ENCODE peak calls at places on chromosomes 7 and 10, in nine cellular contexts. I is NB4, H is HepG2, B is GM12878, G is endothelial cell of umbilical vein, U is HCT116, N is A549, O is SK-N-SH, K is H1. P is an unnamed sample.

GRCh38 chr7:17495655-17496396 is 197.4 kb downstream of the AHR start:
- DNase-seq in I (no peak), H (no peak), B (no peak), G (no peak), U (no peak), N (no peak), O (no peak), K (no peak), P (no peak)

GRCh38 chr7:113880467-113881040 is 38.3 kb downstream of the PPP1R3A start:
- DNase-seq in I (no peak), H (no peak), B (no peak), G (no peak), U (no peak), N (no peak), O (no peak), K (no peak), P (no peak)

GRCh38 chr10:121851791-121852190 is 76.0 kb downstream of the ATE1 start:
- DNase-seq in I (no peak), H (no peak), B (no peak), G (no peak), U (no peak), N (no peak), O (no peak), K (no peak), P (no peak)

GRCh38 chr7:44280993-44281721 is 44.2 kb downstream of the CAMK2B start:
- DNase-seq in I (no peak), H (no peak), B (no peak), G (no peak), U (no peak), N (no peak), O (peak; percentile 28), K (peak; percentile 42), P (no peak)

GRCh38 chr7:105210721-105211205 is 178.0 kb downstream of the SRPK2 start:
- DNase-seq in I (no peak), H (no peak), B (peak; percentile 66), G (peak; percentile 72), U (no peak), N (no peak), O (no peak), K (no peak), P (no peak)

GRCh38 chr7:521221-522070 is 1.8 kb upstream of the PDGFA start:
- DNase-seq in I (no peak), H (no peak), B (no peak), G (peak; percentile 29), U (no peak), N (peak; percentile 55), O (peak; percentile 71), K (peak; percentile 70), P (peak; percentile 71)

GRCh38 chr10:76433161-76434005 is 1002.0 kb downstream of the LRMDA start:
- DNase-seq in I (no peak), H (peak; percentile 9), B (no peak), G (no peak), U (no peak), N (no peak), O (peak; percentile 30), K (no peak), P (no peak)

GRCh38 chr10:61477469-61477868 is 24.3 kb upstream of the TMEM26 start:
- DNase-seq in I (no peak), H (no peak), B (no peak), G (no peak), U (no peak), N (no peak), O (no peak), K (no peak), P (no peak)

GRCh38 chr7:28125381-28126046 is 55.1 kb downstream of the JAZF1 start:
- DNase-seq in I (no peak), H (no peak), B (no peak), G (no peak), U (no peak), N (no peak), O (no peak), K (no peak), P (no peak)

GRCh38 chr7:25968205-25968993 is 183.6 kb upstream of the NFE2L3 start:
- DNase-seq in I (no peak), H (no peak), B (peak; percentile 98), G (no peak), U (no peak), N (no peak), O (no peak), K (no peak), P (no peak)

GRCh38 chr7:95804090-95804489 is 31.7 kb downstream of the DYNC1I1 start:
- DNase-seq in I (no peak), H (no peak), B (no peak), G (no peak), U (no peak), N (no peak), O (no peak), K (no peak), P (no peak)

GRCh38 chr7:1042161-1042833 is 2.0 kb upstream of the GPR146 start:
- DNase-seq in I (peak; percentile 43), H (no peak), B (no peak), G (no peak), U (no peak), N (no peak), O (no peak), K (no peak), P (no peak)

GRCh38 chr7:23967949-23968599 is 258.1 kb downstream of the STK31 start:
- DNase-seq in I (no peak), H (no peak), B (no peak), G (no peak), U (no peak), N (no peak), O (no peak), K (no peak), P (no peak)

GRCh38 chr7:156156734-156157408 is 344.6 kb upstream of the SHH start:
- DNase-seq in I (peak; percentile 32), H (peak; percentile 20), B (no peak), G (no peak), U (peak; percentile 54), N (peak; percentile 66), O (peak; percentile 43), K (peak; percentile 75), P (peak; percentile 47)

GRCh38 chr10:116767235-116767634 is 24.9 kb upstream of the HSPA12A start:
- DNase-seq in I (no peak), H (no peak), B (no peak), G (no peak), U (no peak), N (peak; percentile 30), O (no peak), K (no peak), P (no peak)

GRCh38 chr7:22001345-22002004 is 55.8 kb upstream of the CDCA7L start:
- DNase-seq in I (peak; percentile 63), H (peak; percentile 27), B (peak; percentile 13), G (peak; percentile 86), U (peak; percentile 36), N (peak; percentile 44), O (peak; percentile 66), K (no peak), P (peak; percentile 55)

GRCh38 chr7:883029-884021 is 7.0 kb downstream of the GET4 start:
- DNase-seq in I (no peak), H (no peak), B (no peak), G (no peak), U (no peak), N (no peak), O (no peak), K (no peak), P (no peak)

GRCh38 chr7:106793015-106793651 is 71.9 kb upstream of the PIK3CG start:
- DNase-seq in I (peak; percentile 56), H (peak; percentile 7), B (no peak), G (no peak), U (peak; percentile 38), N (peak; percentile 38), O (peak; percentile 50), K (no peak), P (peak; percentile 65)

GRCh38 chr7:155094636-155095035 is 24.5 kb downstream of the HTR5A start:
- DNase-seq in I (no peak), H (no peak), B (no peak), G (no peak), U (no peak), N (no peak), O (no peak), K (no peak), P (no peak)

GRCh38 chr7:92325173-92325572 is 79.4 kb downstream of the ANKIB1 start:
- DNase-seq in I (no peak), H (no peak), B (no peak), G (no peak), U (no peak), N (no peak), O (no peak), K (no peak), P (no peak)
- H3K4me3 ChIP-seq in I (no peak overlapping the region), H (no peak overlapping the region), B (no peak overlapping the region), G (no peak overlapping the region), U (no peak overlapping the region), N (no peak overlapping the region), O (no peak overlapping the region), K (no peak overlapping the region), P (no peak overlapping the region)

DNA sequence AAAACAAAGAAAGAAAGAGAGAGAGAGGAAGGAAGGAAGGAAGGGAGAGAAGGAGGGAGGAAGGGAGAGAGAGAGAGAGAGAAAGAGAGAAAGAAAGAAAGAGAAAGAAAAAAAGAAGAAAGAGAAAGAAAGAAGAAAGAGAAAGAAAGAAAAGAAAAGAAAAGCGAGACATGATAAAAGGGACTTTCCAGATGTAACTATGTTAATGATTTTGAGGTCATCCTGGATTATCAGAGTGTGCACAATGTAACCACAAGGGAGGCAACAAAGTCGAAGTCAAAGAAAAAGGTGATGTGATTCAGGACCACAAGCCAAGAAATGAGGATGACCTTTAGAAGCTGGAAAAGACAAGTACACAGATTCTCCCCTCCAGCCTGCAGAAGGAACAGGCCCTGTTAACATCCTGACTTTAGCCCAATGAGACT is 48.9 kb upstream of the PAX2 start:
- DNase-seq in I (no peak), H (no peak), B (peak; percentile 37), G (no peak), U (no peak), N (peak; percentile 21), O (no peak), K (no peak), P (no peak)
- TF ChIP-seq MAX in I (no peak), H (no peak), B (no peak), G (no peak), U (no peak), N (no peak), O (no peak), K (no peak), P (no peak)

DNA sequence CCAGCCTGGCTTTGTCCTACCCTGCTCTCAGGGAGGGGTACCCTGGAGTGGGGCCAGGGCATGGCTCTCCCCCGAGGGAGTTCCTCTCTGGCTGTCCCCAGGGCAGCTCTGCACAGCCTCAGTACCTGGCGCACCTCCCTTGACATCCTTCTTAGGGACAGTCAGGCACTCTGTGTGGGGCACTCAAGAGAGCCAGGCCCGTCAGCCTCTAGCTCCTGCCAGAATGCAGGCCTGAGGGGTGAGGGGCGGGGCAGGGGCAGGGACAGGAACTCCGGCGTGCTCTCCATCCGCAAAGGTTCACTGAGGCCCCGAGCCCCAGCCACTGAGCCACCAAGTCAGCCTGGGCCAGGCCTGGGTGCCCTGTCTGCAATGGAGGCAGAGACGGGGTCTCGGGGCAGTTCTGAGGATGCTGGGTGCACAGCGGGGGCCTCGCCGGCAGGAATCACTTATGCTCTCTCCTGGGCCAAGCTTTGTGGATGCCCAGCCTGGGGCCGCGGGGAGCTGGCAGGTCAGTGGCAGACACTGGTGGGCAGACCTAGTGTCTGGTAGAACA is 10.1 kb downstream of the LIMK1 start:
- DNase-seq in I (no peak), H (no peak), B (no peak), G (no peak), U (no peak), N (no peak), O (peak; percentile 86), K (peak; percentile 71), P (no peak)
- H3K4me3 ChIP-seq in I (peak overlapping the region; percentile 64), H (no peak overlapping the region), B (peak overlapping the region; percentile 80), G (no peak overlapping the region), U (peak overlapping the region; percentile 48), N (no peak overlapping the region), O (peak overlapping the region; percentile 60), K (peak overlapping the region; percentile 9), P (no peak overlapping the region)

GRCh38 chr10:24901686-24902399 is 50.6 kb downstream of the PRTFDC1 start:
- DNase-seq in I (no peak), H (peak; percentile 54), B (peak; percentile 43), G (peak; percentile 75), U (peak; percentile 92), N (peak; percentile 88), O (no peak), K (no peak), P (peak; percentile 72)
- TF ChIP-seq MAX in I (no peak), H (no peak), B (no peak), G (no peak), U (peak; percentile 70), N (peak; percentile 66), O (peak; percentile 27), K (no peak), P (peak; percentile 28)